ENCODE peak calls at places on chromosomes 5 and 9, in eight cellular contexts. X, W, R, V, P, A, I and D are unnamed samples.

GRCh38 chr5:161549106-161549505 is 2.6 kb upstream of the GABRB2 start:
- DNase-seq in X (peak; percentile 12), P (no peak), W (no peak), A (no peak), V (no peak), I (no peak), R (no peak), D (peak; percentile 16)

GRCh38 chr5:26386532-26386931 is 651.9 kb downstream of the CDH9 start:
- DNase-seq in I (no peak), P (no peak), X (no peak), R (no peak), V (no peak), W (no peak), A (no peak), D (no peak)

GRCh38 chr5:71873202-71873601 is 154.1 kb downstream of the CARTPT start:
- DNase-seq in X (peak; percentile 52), I (peak; percentile 50), V (no peak), A (no peak), P (no peak), R (no peak), W (no peak), D (no peak)

GRCh38 chr9:123149067-123149466 is 115.6 kb downstream of the GPR21 start:
- DNase-seq in V (no peak), P (no peak), I (no peak), W (no peak), A (no peak), X (no peak), R (no peak), D (no peak)

GRCh38 chr9:121841771-121842611 is 190.6 kb downstream of the DAB2IP start:
- DNase-seq in W (no peak), A (peak; percentile 20), V (peak; percentile 41), I (no peak), R (no peak), P (no peak), X (no peak), D (peak; percentile 40)

GRCh38 chr5:68261174-68262021 is 45.8 kb downstream of the PIK3R1 start:
- DNase-seq in P (no peak), V (no peak), A (no peak), W (no peak), X (no peak), R (no peak), I (no peak), D (peak; percentile 56)

GRCh38 chr9:134224130-134224826 is 59.9 kb upstream of the RNU6ATAC start:
- DNase-seq in A (no peak), R (no peak), V (no peak), P (no peak), I (no peak), W (no peak), X (no peak), D (no peak)

GRCh38 chr5:33231935-33232334 is 208.8 kb upstream of the TARS1 start:
- DNase-seq in R (no peak), X (no peak), I (no peak), A (no peak), P (no peak), V (peak; percentile 52), W (no peak), D (peak; percentile 45)

GRCh38 chr5:98942849-98943248 is 14.0 kb upstream of the CHD1 start:
- DNase-seq in A (no peak), R (no peak), P (no peak), I (no peak), V (peak; percentile 3), W (no peak), X (no peak), D (peak; percentile 22)

GRCh38 chr5:34053133-34053532 is 10.1 kb upstream of the C1QTNF3 start:
- DNase-seq in X (no peak), R (no peak), W (no peak), I (no peak), V (peak; percentile 84), P (no peak), A (peak; percentile 82), D (peak; percentile 96)

GRCh38 chr5:74693176-74693575 is 8.1 kb downstream of the HEXB start:
- DNase-seq in A (peak; percentile 8), P (no peak), X (no peak), R (no peak), I (no peak), V (peak; percentile 47), W (no peak), D (peak; percentile 29)

GRCh38 chr5:172542651-172543131 is 88.4 kb upstream of the SH3PXD2B start:
- DNase-seq in A (no peak), W (no peak), R (no peak), I (peak; percentile 72), V (no peak), X (no peak), P (no peak), D (no peak)

GRCh38 chr5:171207256-171207866 is 101.7 kb upstream of the TLX3 start:
- DNase-seq in V (peak; percentile 62), P (peak; percentile 47), I (peak; percentile 40), R (peak; percentile 37), X (peak; percentile 46), W (no peak), A (peak; percentile 34), D (peak; percentile 70)

GRCh38 chr9:35407846-35408245 is 82.1 kb upstream of the RUSC2 start:
- DNase-seq in A (no peak), V (no peak), X (no peak), P (no peak), I (no peak), R (no peak), W (no peak), D (no peak)

GRCh38 chr5:134477462-134478245 is 47.8 kb upstream of the JADE2 start:
- DNase-seq in W (no peak), I (no peak), P (no peak), A (peak; percentile 67), R (peak; percentile 56), X (no peak), V (no peak), D (peak; percentile 40)

GRCh38 chr5:153782589-153783238 is 256.0 kb downstream of the FAM114A2 start:
- DNase-seq in I (no peak), R (peak; percentile 81), P (no peak), W (no peak), X (no peak), A (peak; percentile 83), V (peak; percentile 4), D (peak; percentile 44)

GRCh38 chr5:34571380-34572041 is 84.6 kb upstream of the RAI14 start:
- DNase-seq in A (peak; percentile 46), P (no peak), I (no peak), W (no peak), R (no peak), X (no peak), V (peak; percentile 89), D (peak; percentile 79)

GRCh38 chr5:136656811-136657210 is 291.5 kb upstream of the TRPC7 start:
- DNase-seq in R (no peak), I (no peak), X (no peak), A (peak; percentile 62), V (peak; percentile 34), W (no peak), P (no peak), D (no peak)